ENCODE peak calls at places on chromosomes 1 and 21, in four cellular contexts. One of them, this sample, is unnamed.

GRCh38 chr21:43767980-43768867 is 7.9 kb downstream of the CSTB start:
- DNase-seq in psoas muscle: peak; percentile 53
- DNase-seq in A549: peak; percentile 38
- DNase-seq in AG04450: peak; percentile 24
- DNase-seq in this sample: peak; percentile 61

GRCh38 chr1:39788758-39789570 is at the start of gene BMP8B:
- DNase-seq in A549: peak; percentile 59
- DNase-seq in AG04450: no peak
- DNase-seq in psoas muscle: peak; percentile 55
- DNase-seq in this sample: peak; percentile 24

GRCh38 chr1:41486053-41486891 is 1.8 kb upstream of the EDN2 start:
- DNase-seq in AG04450: no peak
- DNase-seq in A549: no peak
- DNase-seq in psoas muscle: no peak
- DNase-seq in this sample: peak; percentile 99

GRCh38 chr1:228902781-228903572 is 167.7 kb downstream of the RHOU start:
- DNase-seq in psoas muscle: peak; percentile 71
- DNase-seq in A549: peak; percentile 88
- DNase-seq in AG04450: peak; percentile 97
- DNase-seq in this sample: peak; percentile 97

GRCh38 chr1:28646040-28646439 is 2.4 kb upstream of the RNU11 start:
- DNase-seq in psoas muscle: no peak
- DNase-seq in A549: no peak
- DNase-seq in AG04450: peak; percentile 55
- DNase-seq in this sample: peak; percentile 56

GRCh38 chr1:50393522-50394120 is 29.6 kb downstream of the DMRTA2 start:
- DNase-seq in A549: no peak
- DNase-seq in psoas muscle: no peak
- DNase-seq in AG04450: no peak
- DNase-seq in this sample: no peak

GRCh38 chr1:182261655-182262054 is 129.9 kb downstream of the GLUL start:
- DNase-seq in AG04450: no peak
- DNase-seq in psoas muscle: no peak
- DNase-seq in A549: no peak
- DNase-seq in this sample: no peak

GRCh38 chr1:180611016-180611930 is 20.5 kb upstream of the XPR1 start:
- DNase-seq in A549: no peak
- DNase-seq in AG04450: no peak
- DNase-seq in psoas muscle: no peak
- DNase-seq in this sample: no peak

GRCh38 chr1:23463286-23463685 is 20.7 kb downstream of the ASAP3 start:
- DNase-seq in AG04450: no peak
- DNase-seq in psoas muscle: no peak
- DNase-seq in A549: no peak
- DNase-seq in this sample: no peak

GRCh38 chr1:39639333-39640130 is at the start of gene HEYL:
- DNase-seq in A549: peak; percentile 86
- DNase-seq in AG04450: no peak
- DNase-seq in psoas muscle: peak; percentile 79
- DNase-seq in this sample: peak; percentile 98

GRCh38 chr21:45448810-45449657 is 44.1 kb downstream of the COL18A1 start:
- DNase-seq in AG04450: no peak
- DNase-seq in psoas muscle: peak; percentile 15
- DNase-seq in A549: no peak
- DNase-seq in this sample: no peak

GRCh38 chr1:115337633-115338456 is at the start of gene NGF:
- DNase-seq in psoas muscle: peak; percentile 53
- DNase-seq in A549: peak; percentile 49
- DNase-seq in AG04450: peak; percentile 32
- DNase-seq in this sample: peak; percentile 53

GRCh38 chr21:30718239-30718909 is at the start of gene KRTAP21-3:
- DNase-seq in A549: no peak
- DNase-seq in psoas muscle: no peak
- DNase-seq in AG04450: no peak
- DNase-seq in this sample: no peak
- H3K27ac ChIP-seq in A549: no peak within 1 kb of the TSS
- H3K27ac ChIP-seq in psoas muscle: no peak within 1 kb of the TSS
- H3K27ac ChIP-seq in AG04450: no peak within 1 kb of the TSS
- H3K27ac ChIP-seq in this sample: peak within 1 kb of the TSS; percentile 97

DNA sequence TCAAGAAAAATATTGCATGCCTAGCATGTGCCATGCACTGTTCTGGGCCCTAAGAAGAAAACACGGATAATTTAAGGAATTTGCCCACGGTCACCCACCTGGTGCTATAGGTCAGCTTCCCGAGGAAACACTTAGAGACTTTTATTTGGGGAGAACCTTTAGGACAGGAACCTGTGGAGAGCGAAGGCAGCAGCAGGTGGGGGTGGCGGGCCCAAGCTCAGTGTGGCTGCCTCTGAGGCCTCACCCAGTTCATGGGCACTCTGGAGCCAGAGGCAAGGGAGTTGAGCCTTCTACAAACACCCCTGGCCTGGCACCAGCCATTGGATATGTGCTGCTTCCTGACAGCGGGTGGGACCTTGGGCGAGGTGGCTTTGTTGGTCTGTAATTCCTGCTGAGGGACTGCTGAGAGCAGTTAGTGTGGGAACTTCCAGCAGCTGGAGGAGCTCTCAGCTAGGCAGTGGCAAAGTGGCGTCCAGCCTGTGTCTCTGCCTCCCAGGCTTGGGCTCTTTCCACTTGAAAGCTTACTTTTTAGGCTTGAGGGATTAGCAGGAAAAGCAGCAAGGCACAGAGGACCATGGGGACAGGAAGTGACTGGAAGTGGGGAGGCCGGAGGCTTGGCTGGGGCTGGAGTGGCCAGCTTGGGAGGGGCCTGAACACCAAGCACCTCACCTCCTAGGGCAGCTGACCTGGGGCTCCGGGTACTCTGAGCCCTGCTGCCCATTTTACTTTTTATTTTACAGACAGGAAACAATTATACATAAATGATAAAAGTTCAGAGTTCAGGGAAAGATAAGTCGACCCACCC is 19.1 kb downstream of the MRPL37 start:
- DNase-seq in A549: no peak
- DNase-seq in AG04450: no peak
- DNase-seq in psoas muscle: no peak
- DNase-seq in this sample: no peak
- H3K27ac ChIP-seq in A549: no peak overlapping the region
- H3K27ac ChIP-seq in AG04450: no peak overlapping the region
- H3K27ac ChIP-seq in psoas muscle: peak overlapping the region; percentile 67
- H3K27ac ChIP-seq in this sample: no peak overlapping the region

GRCh38 chr1:1165900-1166421 is 7.7 kb upstream of the TTLL10 start:
- DNase-seq in AG04450: no peak
- DNase-seq in psoas muscle: peak; percentile 12
- DNase-seq in A549: no peak
- DNase-seq in this sample: no peak

GRCh38 chr1:1165485-1165884 is 8.2 kb upstream of the TTLL10 start:
- DNase-seq in psoas muscle: no peak
- DNase-seq in A549: no peak
- DNase-seq in AG04450: no peak
- DNase-seq in this sample: no peak

GRCh38 chr1:1167416-1168155 is 6.1 kb upstream of the TTLL10 start:
- DNase-seq in psoas muscle: peak; percentile 9
- DNase-seq in A549: no peak
- DNase-seq in AG04450: no peak
- DNase-seq in this sample: no peak

GRCh38 chr1:1168156-1168450 is 5.6 kb upstream of the TTLL10 start:
- DNase-seq in psoas muscle: no peak
- DNase-seq in AG04450: no peak
- DNase-seq in A549: no peak
- DNase-seq in this sample: no peak

GRCh38 chr1:1166642-1167415 is 6.9 kb upstream of the TTLL10 start:
- DNase-seq in A549: no peak
- DNase-seq in AG04450: no peak
- DNase-seq in psoas muscle: no peak
- DNase-seq in this sample: no peak
- H3K27ac ChIP-seq in A549: no peak overlapping the region
- H3K27ac ChIP-seq in AG04450: no peak overlapping the region
- H3K27ac ChIP-seq in psoas muscle: no peak overlapping the region
- H3K27ac ChIP-seq in this sample: no peak overlapping the region

GRCh38 chr1:206905295-206906164 is 8.3 kb downstream of the IL24 start:
- DNase-seq in psoas muscle: no peak
- DNase-seq in AG04450: peak; percentile 77
- DNase-seq in A549: peak; percentile 71
- DNase-seq in this sample: peak; percentile 94

GRCh38 chr1:206909167-206909882 is 12.1 kb downstream of the IL24 start:
- DNase-seq in psoas muscle: peak; percentile 66
- DNase-seq in A549: peak; percentile 73
- DNase-seq in AG04450: no peak
- DNase-seq in this sample: peak; percentile 53

GRCh38 chr1:206908038-206908437 is 10.8 kb downstream of the IL24 start:
- DNase-seq in psoas muscle: no peak
- DNase-seq in A549: no peak
- DNase-seq in AG04450: no peak
- DNase-seq in this sample: no peak

GRCh38 chr1:206909883-206910318 is 11.8 kb downstream of the FCMR start:
- DNase-seq in A549: no peak
- DNase-seq in AG04450: no peak
- DNase-seq in psoas muscle: peak; percentile 42
- DNase-seq in this sample: no peak

GRCh38 chr1:206907304-206907991 is 10.2 kb downstream of the IL24 start:
- DNase-seq in AG04450: no peak
- DNase-seq in psoas muscle: peak; percentile 28
- DNase-seq in A549: peak; percentile 34
- DNase-seq in this sample: no peak
- H3K27ac ChIP-seq in AG04450: no peak overlapping the region
- H3K27ac ChIP-seq in psoas muscle: no peak overlapping the region
- H3K27ac ChIP-seq in A549: no peak overlapping the region
- H3K27ac ChIP-seq in this sample: no peak overlapping the region

GRCh38 chr1:31648633-31649032 is 4.0 kb upstream of the PEF1 start:
- DNase-seq in A549: no peak
- DNase-seq in psoas muscle: no peak
- DNase-seq in AG04450: no peak
- DNase-seq in this sample: no peak
- H3K27ac ChIP-seq in A549: no peak overlapping the region
- H3K27ac ChIP-seq in psoas muscle: no peak overlapping the region
- H3K27ac ChIP-seq in AG04450: no peak overlapping the region
- H3K27ac ChIP-seq in this sample: no peak overlapping the region

DNA sequence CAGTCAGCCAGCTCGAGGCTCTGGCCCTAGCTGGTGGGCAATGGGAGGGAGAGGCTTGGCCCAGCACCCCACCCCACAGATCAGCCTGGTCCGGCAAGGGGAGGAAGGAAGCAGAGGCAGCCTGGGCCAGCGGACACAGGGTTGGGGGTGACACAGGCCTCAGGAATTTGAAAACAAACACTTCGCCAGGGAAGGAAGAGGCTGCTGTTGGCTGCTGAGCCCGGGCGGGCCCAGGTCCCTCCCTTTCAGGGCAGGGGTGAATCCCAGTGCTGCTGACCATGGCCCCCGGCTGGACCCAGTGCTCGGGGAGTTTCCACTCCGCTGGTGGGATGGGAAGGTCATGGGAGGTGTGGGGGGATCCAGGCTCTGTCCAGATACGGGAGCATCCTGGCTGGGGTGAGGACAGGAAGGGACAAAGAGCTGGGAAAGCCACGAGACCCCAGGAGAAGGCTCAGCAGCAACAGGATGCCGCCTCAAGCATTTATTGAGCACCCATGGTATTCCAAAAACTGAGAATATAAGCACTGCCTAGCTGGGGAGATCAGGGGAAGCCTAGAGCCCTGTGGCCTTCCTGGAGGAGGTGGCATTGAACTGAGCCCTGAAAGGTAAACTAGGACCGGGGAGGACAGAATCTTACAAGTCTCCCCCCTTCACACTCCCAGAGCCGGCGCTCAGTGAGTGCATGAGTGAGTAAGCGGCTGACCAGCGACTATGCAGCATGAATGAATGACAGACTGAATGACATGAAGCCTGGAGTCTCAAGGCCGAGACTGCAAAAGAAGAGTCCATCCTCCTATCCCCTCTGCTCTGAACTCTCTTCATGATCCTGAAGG is 26.2 kb upstream of the EPHA2 start:
- DNase-seq in A549: peak; percentile 61
- DNase-seq in AG04450: peak; percentile 73
- DNase-seq in psoas muscle: peak; percentile 84
- DNase-seq in this sample: peak; percentile 96
- H3K27ac ChIP-seq in A549: peak overlapping the region; percentile 96
- H3K27ac ChIP-seq in AG04450: peak overlapping the region; percentile 90
- H3K27ac ChIP-seq in psoas muscle: peak overlapping the region; percentile 68
- H3K27ac ChIP-seq in this sample: peak overlapping the region; percentile 93

GRCh38 chr1:234683127-234683855 is 73.3 kb upstream of the IRF2BP2 start:
- DNase-seq in psoas muscle: no peak
- DNase-seq in AG04450: no peak
- DNase-seq in A549: no peak
- DNase-seq in this sample: no peak
- H3K27ac ChIP-seq in psoas muscle: peak overlapping the region; percentile 73
- H3K27ac ChIP-seq in AG04450: no peak overlapping the region
- H3K27ac ChIP-seq in A549: peak overlapping the region; percentile 52
- H3K27ac ChIP-seq in this sample: no peak overlapping the region

GRCh38 chr1:220577926-220578325 is 50.0 kb downstream of the MARK1 start:
- DNase-seq in psoas muscle: no peak
- DNase-seq in AG04450: no peak
- DNase-seq in A549: no peak
- DNase-seq in this sample: no peak
- H3K27ac ChIP-seq in psoas muscle: no peak overlapping the region
- H3K27ac ChIP-seq in AG04450: no peak overlapping the region
- H3K27ac ChIP-seq in A549: no peak overlapping the region
- H3K27ac ChIP-seq in this sample: no peak overlapping the region

DNA sequence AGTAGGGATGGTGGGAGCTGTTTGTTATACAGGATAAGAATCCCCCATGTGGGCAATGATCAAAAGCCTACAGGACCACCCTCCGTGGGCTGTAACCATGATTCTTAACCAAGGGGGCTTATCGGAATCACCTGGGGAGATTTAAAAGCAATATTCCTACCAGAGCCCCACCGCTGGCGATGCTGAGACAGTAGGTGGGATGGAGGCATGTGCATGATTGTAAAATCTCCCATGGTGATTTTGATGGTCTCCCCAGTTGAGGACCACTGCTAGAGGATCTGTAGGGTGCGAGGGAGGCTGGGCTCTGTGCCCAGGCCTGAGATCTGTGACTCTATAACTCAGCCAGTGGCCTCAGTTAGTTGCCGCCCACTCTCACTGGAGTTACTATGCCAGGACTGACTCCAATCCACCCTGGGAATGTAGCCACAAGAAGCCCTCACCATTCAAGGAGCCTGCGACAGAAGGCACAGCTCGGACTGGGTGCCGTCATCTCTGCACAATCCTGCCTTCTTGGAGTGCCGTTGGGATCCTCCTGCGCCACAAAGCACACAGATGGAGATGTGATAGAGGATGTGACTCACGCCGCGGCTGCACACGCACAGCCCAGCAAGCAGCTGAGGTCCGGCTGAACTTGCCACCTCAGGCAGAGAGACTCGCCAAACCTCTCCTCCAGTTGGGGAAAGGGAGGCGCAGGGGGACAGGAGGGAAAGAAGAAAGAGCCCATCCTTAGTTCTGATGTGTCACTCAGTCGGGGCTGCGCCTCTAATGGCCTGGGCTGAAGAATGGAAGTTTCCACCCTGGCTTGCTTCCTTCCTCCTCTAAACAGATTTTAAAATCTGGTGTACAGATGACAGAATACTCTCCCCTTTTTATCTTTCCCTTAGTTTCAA is 26.5 kb downstream of the AKNAD1 start:
- DNase-seq in A549: peak; percentile 76
- DNase-seq in psoas muscle: peak; percentile 90
- DNase-seq in AG04450: peak; percentile 89
- DNase-seq in this sample: peak; percentile 96
- H3K27ac ChIP-seq in A549: peak overlapping the region; percentile 85
- H3K27ac ChIP-seq in psoas muscle: peak overlapping the region; percentile 89
- H3K27ac ChIP-seq in AG04450: peak overlapping the region; percentile 96
- H3K27ac ChIP-seq in this sample: peak overlapping the region; percentile 87

This sample was measured in SJSA1.